ENCODE peak calls at places on chromosomes 4 and X, in five cellular contexts. L is neural progenitor cell, E is IMR-90, R is mammary epithelial cell, V is H9. H is an unnamed sample.

GRCh38 chr4:131644619-131645018 is 1504.5 kb upstream of the PCDH10 start:
- DNase-seq in L (peak; percentile 64), E (peak; percentile 2), R (peak; percentile 45), V (peak; percentile 76), H (peak; percentile 85)

GRCh38 chr4:10115657-10116624 is 658 bp downstream of the WDR1 start:
- DNase-seq in L (peak; percentile 56), E (no peak), R (peak; percentile 74), V (peak; percentile 75), H (peak; percentile 88)

GRCh38 chr4:5989236-5990225 is 28.7 kb downstream of the C4orf50 start:
- DNase-seq in L (no peak), E (no peak), R (no peak), V (peak; percentile 14), H (peak; percentile 24)

GRCh38 chrX:79107891-79108718 is 36.4 kb upstream of the GPR174 start:
- DNase-seq in L (no peak), E (no peak), R (no peak), V (no peak), H (no peak)

GRCh38 chrX:16222123-16222522 is 54.8 kb downstream of the MAGEB17 start:
- DNase-seq in L (no peak), E (peak; percentile 82), R (no peak), V (no peak), H (no peak)

GRCh38 chr4:83223781-83224180 is 60.8 kb downstream of the COQ2 start:
- DNase-seq in L (no peak), E (no peak), R (no peak), V (no peak), H (no peak)

GRCh38 chrX:131607796-131608369 is 64.0 kb downstream of the OR13H1 start:
- DNase-seq in L (no peak), E (no peak), R (no peak), V (no peak), H (no peak)

GRCh38 chr4:76373919-76374552 is 46.9 kb downstream of the CCDC158 start:
- DNase-seq in L (no peak), E (no peak), R (peak; percentile 66), V (no peak), H (no peak)

GRCh38 chr4:99946346-99947189 is at the start of gene DNAJB14:
- DNase-seq in L (peak; percentile 88), E (peak; percentile 69), R (peak; percentile 82), V (peak; percentile 80), H (peak; percentile 93)

GRCh38 chrX:21666679-21667078 is 8.5 kb upstream of the KLHL34 start:
- DNase-seq in L (no peak), E (peak; percentile 22), R (peak; percentile 2), V (no peak), H (no peak)

GRCh38 chrX:121641560-121641959 is 594.1 kb downstream of the GLUD2 start:
- DNase-seq in L (no peak), E (peak; percentile 0), R (peak; percentile 53), V (no peak), H (no peak)

GRCh38 chr4:14871676-14872430 is 130.4 kb upstream of the CPEB2 start:
- DNase-seq in L (peak; percentile 27), E (no peak), R (peak; percentile 92), V (peak; percentile 65), H (peak; percentile 85)

GRCh38 chrX:41300758-41301437 is 33.1 kb upstream of the DDX3X start:
- DNase-seq in L (no peak), E (peak; percentile 72), R (no peak), V (no peak), H (no peak)

GRCh38 chrX:48631376-48632090 is 34.2 kb downstream of the WDR13 start:
- DNase-seq in L (peak; percentile 91), E (peak; percentile 87), R (peak; percentile 85), V (peak; percentile 87), H (peak; percentile 92)

GRCh38 chrX:152061083-152061482 is 77.3 kb downstream of the MAGEA10 start:
- DNase-seq in L (no peak), E (no peak), R (no peak), V (no peak), H (no peak)

GRCh38 chr4:82372502-82372873 is 1.3 kb downstream of the HNRNPD start:
- DNase-seq in L (peak; percentile 38), E (peak; percentile 22), R (peak; percentile 41), V (no peak), H (peak; percentile 63)

GRCh38 chr4:6002926-6003325 is 15.3 kb downstream of the C4orf50 start:
- DNase-seq in L (no peak), E (no peak), R (no peak), V (no peak), H (no peak)

GRCh38 chr4:54065282-54066087 is 1.1 kb upstream of the CHIC2 start:
- DNase-seq in L (no peak), E (no peak), R (peak; percentile 38), V (no peak), H (no peak)

GRCh38 chr4:69744157-69744478 is 16.3 kb downstream of the SULT1B1 start:
- DNase-seq in L (no peak), E (no peak), R (no peak), V (no peak), H (no peak)

GRCh38 chr4:159282944-159283343 is 180.1 kb downstream of the RAPGEF2 start:
- DNase-seq in L (no peak), E (no peak), R (no peak), V (no peak), H (no peak)

GRCh38 chrX:139532834-139533233 is 2.3 kb downstream of the F9 start:
- DNase-seq in L (no peak), E (no peak), R (no peak), V (no peak), H (no peak)

GRCh38 chr4:42152507-42153504 is at the start of gene BEND4:
- DNase-seq in L (peak; percentile 16), E (no peak), R (no peak), V (peak; percentile 37), H (peak; percentile 61)

GRCh38 chrX:1391707-1392375 is at the start of gene SLC25A6:
- DNase-seq in L (peak; percentile 99), E (peak; percentile 95), R (peak; percentile 97), V (peak; percentile 98), H (peak; percentile 99)

GRCh38 chr4:185219551-185220344 is 10.3 kb downstream of the SNX25 start:
- DNase-seq in L (no peak), E (peak; percentile 78), R (no peak), V (no peak), H (no peak)

GRCh38 chr4:81599646-81600231 is 128.0 kb upstream of the RASGEF1B start:
- DNase-seq in L (no peak), E (no peak), R (no peak), V (no peak), H (no peak)

GRCh38 chrX:144810539-144810938 is 436.8 kb upstream of the SPANXN1 start:
- DNase-seq in L (no peak), E (no peak), R (no peak), V (no peak), H (no peak)

GRCh38 chrX:81280148-81280547 is 78.2 kb downstream of the SH3BGRL start:
- DNase-seq in L (no peak), E (no peak), R (no peak), V (peak; percentile 48), H (peak; percentile 75)

GRCh38 chr4:106369456-106370060 is 980 bp upstream of the GIMD1 start:
- DNase-seq in L (peak; percentile 67), E (peak; percentile 86), R (peak; percentile 50), V (peak; percentile 38), H (peak; percentile 72)

GRCh38 chr4:110501826-110502225 is 25.9 kb downstream of the ENPEP start:
- DNase-seq in L (no peak), E (peak; percentile 16), R (peak; percentile 39), V (no peak), H (no peak)

GRCh38 chrX:2766921-2767320 is 15.1 kb downstream of the XG start:
- DNase-seq in L (no peak), E (peak; percentile 8), R (no peak), V (no peak), H (no peak)

GRCh38 chr4:78174931-78175330 is 117.8 kb downstream of the FRAS1 start:
- DNase-seq in L (no peak), E (no peak), R (no peak), V (peak; percentile 38), H (no peak)

GRCh38 chr4:77852892-77853495 is 9.6 kb upstream of the MRPL1 start:
- DNase-seq in L (no peak), E (no peak), R (no peak), V (no peak), H (no peak)

GRCh38 chr4:127870688-127871087 is 10.0 kb upstream of the PLK4 start:
- DNase-seq in L (no peak), E (peak; percentile 89), R (peak; percentile 73), V (no peak), H (no peak)

GRCh38 chr4:7418131-7418943 is 16.4 kb downstream of the PSAPL1 start:
- DNase-seq in L (no peak), E (no peak), R (no peak), V (peak; percentile 14), H (peak; percentile 37)
- H3K4me1 ChIP-seq in L (peaks cover 18% of the 10 kb centered on the region), E (no peaks in the 10 kb centered on the region), R (no peaks in the 10 kb centered on the region), V (no peaks in the 10 kb centered on the region), H (peaks cover 7% of the 10 kb centered on the region)

GRCh38 chr4:187711586-187711985 is 284.0 kb upstream of the ZFP42 start:
- DNase-seq in L (no peak), E (no peak), R (no peak), V (no peak), H (no peak)
- H3K27ac ChIP-seq in L (no peak overlapping the region), E (no peak overlapping the region), R (no peak overlapping the region), V (no peak overlapping the region), H (no peak overlapping the region)

GRCh38 chrX:12360389-12360788 is 222.1 kb downstream of the FRMPD4 start:
- DNase-seq in L (no peak), E (peak; percentile 86), R (peak; percentile 81), V (no peak), H (no peak)

DNA sequence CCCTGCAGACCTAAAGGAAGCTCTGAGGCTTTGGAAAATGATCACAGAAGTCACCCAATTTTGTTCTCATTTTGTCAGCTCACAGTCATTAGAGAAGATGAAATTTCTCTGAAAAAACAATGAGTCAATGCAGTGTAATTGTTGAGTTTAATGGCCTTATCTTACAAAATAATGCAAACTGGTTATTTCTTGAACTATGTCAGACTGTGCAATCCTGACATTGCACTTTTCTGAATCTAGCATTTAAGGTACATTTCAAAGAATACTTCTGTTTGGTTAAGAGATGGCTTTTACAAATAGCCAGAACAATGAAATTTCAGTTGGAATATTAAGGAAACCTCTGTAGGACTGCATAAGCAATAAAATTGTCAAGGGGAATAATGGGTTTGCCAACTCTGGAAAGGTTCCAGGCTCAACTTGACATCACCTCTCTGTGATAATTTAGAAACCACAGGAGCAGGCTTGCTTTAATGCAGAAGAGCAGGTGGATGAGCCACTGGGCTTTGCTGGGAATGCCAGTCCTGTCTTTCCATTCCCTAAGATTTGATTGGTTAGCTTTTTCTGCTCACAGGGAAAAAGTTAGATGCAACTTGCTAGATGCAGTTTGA is 222.8 kb downstream of the FRMPD4 start:
- DNase-seq in L (no peak), E (peak; percentile 49), R (peak; percentile 37), V (no peak), H (no peak)
- H3K9ac ChIP-seq in L (no peak overlapping the region), E (no peak overlapping the region), R (no peak overlapping the region), V (no peak overlapping the region), H (no peak overlapping the region)

GRCh38 chr4:168848112-168848511 is 161.9 kb downstream of the CBR4 start:
- DNase-seq in L (peak; percentile 29), E (no peak), R (peak; percentile 47), V (no peak), H (no peak)
- H3K4me1 ChIP-seq in L (peaks cover 71% of the 10 kb centered on the region), E (peaks cover 25% of the 10 kb centered on the region), R (peaks cover 48% of the 10 kb centered on the region), V (peaks cover 14% of the 10 kb centered on the region), H (peaks cover 15% of the 10 kb centered on the region)